ENCODE peak calls at places on chromosomes 6 and 20, in five cellular contexts. Y is AG04449, C is right cardiac atrium, A is astrocyte of the spinal cord, F is body of pancreas. I is an unnamed sample.

GRCh38 chr6:155004017-155004416 is 8.9 kb downstream of the TIAM2 start:
- DNase-seq in Y (no peak), F (no peak), C (no peak), A (no peak), I (no peak)

GRCh38 chr6:64504509-64504908 is 868.9 kb downstream of the PHF3 start:
- DNase-seq in C (no peak), Y (no peak), A (no peak), F (no peak), I (peak; percentile 16)

GRCh38 chr20:1185316-1185741 is 548 bp upstream of the TMEM74B start:
- DNase-seq in A (no peak), C (no peak), F (no peak), Y (no peak), I (no peak)

GRCh38 chr6:138544521-138544920 is 45.2 kb upstream of the NHSL1 start:
- DNase-seq in F (no peak), C (no peak), Y (no peak), A (peak; percentile 59), I (no peak)

GRCh38 chr6:75791881-75792280 is 42.8 kb downstream of the MYO6 start:
- DNase-seq in A (peak; percentile 12), C (no peak), Y (no peak), F (no peak), I (no peak)

GRCh38 chr6:38933426-38933825 is 115.2 kb upstream of the GLP1R start:
- DNase-seq in F (no peak), C (no peak), A (peak; percentile 9), Y (no peak), I (no peak)

GRCh38 chr6:113774122-113774835 is 82.9 kb upstream of the MARCKS start:
- DNase-seq in A (peak; percentile 55), C (no peak), Y (peak; percentile 66), F (no peak), I (peak; percentile 87)

GRCh38 chr6:13303668-13304017 is 24.7 kb downstream of the TBC1D7 start:
- DNase-seq in F (peak; percentile 28), A (peak; percentile 77), Y (no peak), C (peak; percentile 93), I (no peak)

GRCh38 chr6:112337209-112337638 is 9.9 kb upstream of the RFPL4B start:
- DNase-seq in Y (peak; percentile 52), F (peak; percentile 39), C (peak; percentile 76), A (peak; percentile 81), I (peak; percentile 60)

GRCh38 chr20:18943542-18943941 is 130.0 kb downstream of the SCP2D1 start:
- DNase-seq in Y (no peak), C (peak; percentile 48), F (no peak), A (no peak), I (no peak)

GRCh38 chr6:16559091-16559490 is 202.2 kb downstream of the ATXN1 start:
- DNase-seq in C (no peak), A (no peak), F (no peak), Y (no peak), I (no peak)

GRCh38 chr20:59819496-59820203 is 113.8 kb downstream of the SYCP2 start:
- DNase-seq in F (no peak), C (no peak), A (no peak), Y (no peak), I (no peak)

GRCh38 chr20:41249371-41249770 is 68.2 kb downstream of the ZHX3 start:
- DNase-seq in A (peak; percentile 93), C (peak; percentile 92), Y (peak; percentile 50), F (peak; percentile 30), I (peak; percentile 88)

GRCh38 chr6:6580225-6580870 is 8.2 kb upstream of the LY86 start:
- DNase-seq in C (no peak), F (no peak), A (no peak), Y (no peak), I (no peak)

GRCh38 chr6:163530406-163530805 is 115.9 kb downstream of the QKI start:
- DNase-seq in F (no peak), A (no peak), Y (no peak), C (no peak), I (no peak)

GRCh38 chr6:71888720-71889340 is 2.5 kb downstream of the RIMS1 start:
- DNase-seq in F (no peak), C (no peak), Y (no peak), A (no peak), I (no peak)

GRCh38 chr6:501891-502601 is 110.5 kb downstream of the IRF4 start:
- DNase-seq in Y (no peak), C (peak; percentile 39), F (no peak), A (no peak), I (no peak)

GRCh38 chr6:170176621-170177382 is 114.1 kb downstream of the DLL1 start:
- DNase-seq in F (no peak), A (no peak), C (no peak), Y (no peak), I (no peak)

GRCh38 chr6:168188310-168188973 is 109.4 kb upstream of the FRMD1 start:
- DNase-seq in Y (no peak), F (no peak), A (no peak), C (peak; percentile 31), I (no peak)

GRCh38 chr6:158536891-158537798 is 22.7 kb upstream of the TMEM181 start:
- DNase-seq in A (no peak), C (peak; percentile 64), Y (no peak), F (peak; percentile 48), I (peak; percentile 12)

GRCh38 chr6:132132420-132132819 is 181.2 kb upstream of the CCN2 start:
- DNase-seq in C (no peak), A (peak; percentile 78), Y (no peak), F (no peak), I (peak; percentile 21)

GRCh38 chr6:87714093-87714809 is 12.2 kb upstream of the AKIRIN2 start:
- DNase-seq in Y (no peak), F (no peak), C (no peak), A (peak; percentile 90), I (peak; percentile 85)

GRCh38 chr20:62739581-62740285 is 31.1 kb downstream of the NTSR1 start:
- DNase-seq in A (no peak), C (peak; percentile 67), F (no peak), Y (no peak), I (no peak)

GRCh38 chr6:15619330-15619729 is 43.5 kb downstream of the DTNBP1 start:
- DNase-seq in A (no peak), Y (no peak), C (no peak), F (no peak), I (no peak)

GRCh38 chr6:11952291-11952690 is 59.8 kb upstream of the HIVEP1 start:
- DNase-seq in Y (no peak), F (no peak), A (no peak), C (no peak), I (no peak)

GRCh38 chr6:42241915-42242314 is 24.3 kb upstream of the MRPS10 start:
- DNase-seq in A (no peak), Y (no peak), C (no peak), F (no peak), I (no peak)

GRCh38 chr6:141594874-141595273 is 537.9 kb upstream of the GJE1 start:
- DNase-seq in Y (no peak), C (no peak), F (no peak), A (no peak), I (no peak)

DNA sequence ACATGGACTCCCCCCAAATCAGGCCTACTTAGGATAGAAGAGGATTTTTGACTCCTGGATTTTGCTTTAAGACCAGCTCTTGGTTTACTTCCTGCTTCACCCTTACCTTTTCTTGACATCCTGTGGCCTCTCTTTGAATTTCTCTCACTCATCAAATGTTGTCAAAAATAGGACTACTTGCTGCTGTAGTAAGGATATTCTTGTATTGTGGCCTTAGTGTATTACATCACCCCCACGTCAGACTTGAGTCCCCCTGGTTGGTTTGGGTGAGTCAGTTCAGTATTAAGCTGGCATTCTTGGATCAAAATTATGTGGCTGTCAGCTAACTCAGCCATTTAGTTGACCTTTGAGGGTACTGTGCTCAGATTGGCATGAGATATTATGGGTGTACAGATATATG is 1.1 kb downstream of the TPX2 start:
- DNase-seq in F (no peak), Y (no peak), C (no peak), A (peak; percentile 58), I (no peak)
- H3K4me3 ChIP-seq in F (no peak overlapping the region), Y (peak overlapping the region; percentile 97), C (no peak overlapping the region), A (peak overlapping the region; percentile 86), I (peak overlapping the region; percentile 88)

DNA sequence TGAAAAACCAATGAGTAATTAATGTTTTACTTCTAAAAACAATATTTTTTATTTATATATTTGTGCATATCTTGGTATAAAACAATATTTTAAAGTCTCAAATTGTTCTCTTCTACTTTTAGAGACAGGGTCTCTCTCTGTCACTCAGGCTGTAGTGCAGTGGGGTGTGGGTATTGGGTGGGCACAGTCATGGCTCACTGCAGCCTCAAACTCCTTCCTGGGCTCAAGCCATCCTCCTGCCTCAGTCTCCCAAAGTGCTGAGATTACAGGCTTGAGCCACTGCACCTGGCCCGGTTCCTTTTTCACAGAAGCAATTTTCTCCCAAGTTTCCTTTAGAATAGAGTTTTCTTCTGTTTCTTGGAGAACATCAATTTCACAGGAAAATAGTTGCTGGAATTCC is 102.8 kb downstream of the TMEM242 start:
- DNase-seq in Y (no peak), A (no peak), C (peak; percentile 5), F (no peak), I (no peak)
- H3K4me3 ChIP-seq in Y (peak overlapping the region; percentile 56), A (no peak overlapping the region), C (no peak overlapping the region), F (no peak overlapping the region), I (peak overlapping the region; percentile 38)

DNA sequence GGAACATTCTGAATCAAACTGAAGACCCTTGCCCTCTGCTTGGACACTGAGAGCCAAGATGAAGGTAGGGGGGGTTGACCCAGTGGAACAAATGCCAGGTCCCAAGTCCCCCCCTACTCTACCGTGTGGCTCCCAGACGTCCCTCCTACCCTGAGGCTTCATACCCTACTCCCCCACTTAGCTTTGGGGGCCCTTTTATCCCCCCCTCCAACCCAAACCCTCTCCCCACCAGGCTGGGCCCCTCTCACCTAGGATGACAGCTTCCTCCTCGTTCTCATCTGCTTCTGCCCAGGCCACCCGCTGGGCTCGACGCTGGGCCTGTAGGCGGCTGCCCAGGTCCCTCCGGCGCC is 1.5 kb downstream of the DDRGK1 start:
- DNase-seq in A (no peak), C (no peak), Y (no peak), F (no peak), I (no peak)
- H3K4me3 ChIP-seq in A (peak overlapping the region; percentile 83), C (no peak overlapping the region), Y (peak overlapping the region; percentile 93), F (peak overlapping the region; percentile 95), I (peak overlapping the region; percentile 89)

GRCh38 chr20:25057234-25058050 is 497 bp downstream of the ACSS1 start:
- DNase-seq in Y (no peak), A (peak; percentile 19), C (peak; percentile 89), F (peak; percentile 79), I (no peak)
- H3K4me3 ChIP-seq in Y (peak overlapping the region; percentile 65), A (peak overlapping the region; percentile 51), C (peak overlapping the region; percentile 77), F (peak overlapping the region; percentile 59), I (peak overlapping the region; percentile 55)

GRCh38 chr6:125812394-125813231 is 21.9 kb downstream of the NCOA7 start:
- DNase-seq in Y (peak; percentile 86), F (no peak), A (peak; percentile 96), C (no peak), I (peak; percentile 87)
- H3K4me3 ChIP-seq in Y (peak overlapping the region; percentile 0), F (no peak overlapping the region), A (peak overlapping the region; percentile 16), C (no peak overlapping the region), I (peak overlapping the region; percentile 2)

DNA sequence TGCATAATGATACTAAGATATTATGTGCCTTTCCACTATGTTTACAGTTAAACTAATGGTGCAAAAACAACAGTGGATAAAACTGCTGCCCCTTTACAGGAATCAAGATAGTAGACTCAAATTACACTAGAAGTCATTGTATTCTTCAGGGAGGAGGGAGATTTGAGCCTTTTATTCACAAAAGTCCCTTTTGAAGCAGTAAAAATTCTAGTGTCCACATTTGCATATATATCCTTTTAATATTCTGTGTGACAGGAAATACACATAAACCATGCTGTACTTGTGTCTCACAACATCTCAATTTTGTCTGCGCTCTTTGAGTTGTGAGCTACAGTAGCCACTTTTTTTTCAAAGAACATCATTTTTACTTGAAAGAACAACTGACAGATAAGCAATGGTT is 21.4 kb downstream of the LMBRD1 start:
- DNase-seq in A (no peak), F (no peak), C (no peak), Y (no peak), I (no peak)
- H3K4me3 ChIP-seq in A (no peak overlapping the region), F (no peak overlapping the region), C (no peak overlapping the region), Y (no peak overlapping the region), I (no peak overlapping the region)